ENCODE peak calls at places on chromosomes 4 and X, in five cellular contexts. K, R, C, G and J are unnamed samples.

GRCh38 chr4:183436417-183436816 is 8.0 kb upstream of the CDKN2AIP start:
- DNase-seq in K (no peak), C (no peak), G (no peak), R (no peak), J (no peak)

GRCh38 chrX:79557212-79557611 is 190.1 kb upstream of the ITM2A start:
- DNase-seq in R (no peak), C (no peak), G (no peak), K (no peak), J (no peak)

GRCh38 chrX:53595266-53595810 is 91.2 kb downstream of the HUWE1 start:
- DNase-seq in K (no peak), G (no peak), R (no peak), C (no peak), J (no peak)

GRCh38 chrX:66675541-66675940 is 36.7 kb upstream of the EDA2R start:
- DNase-seq in R (no peak), C (no peak), K (no peak), G (no peak), J (no peak)

GRCh38 chr4:172007889-172008288 is 194.7 kb downstream of the GALNTL6 start:
- DNase-seq in G (no peak), K (no peak), C (no peak), R (no peak), J (no peak)

GRCh38 chr4:124177647-124178425 is 534.7 kb downstream of the ANKRD50 start:
- DNase-seq in C (no peak), G (no peak), K (no peak), R (no peak), J (no peak)

GRCh38 chr4:16537926-16538325 is 311.7 kb upstream of the TAPT1 start:
- DNase-seq in K (no peak), G (no peak), R (no peak), C (no peak), J (no peak)

GRCh38 chr4:22707390-22707789 is 14.7 kb downstream of the GBA3 start:
- DNase-seq in R (no peak), G (no peak), K (no peak), C (no peak), J (no peak)

GRCh38 chrX:107123750-107124149 is 5.1 kb upstream of the RBM41 start:
- DNase-seq in G (no peak), C (no peak), K (no peak), R (no peak), J (no peak)

GRCh38 chrX:153926594-153926862 is 464 bp upstream of the ARHGAP4 start:
- DNase-seq in G (no peak), R (peak), K (no peak), C (no peak), J (no peak)

GRCh38 chrX:153925387-153925738 is 701 bp downstream of the ARHGAP4 start:
- DNase-seq in G (peak), R (no peak), C (no peak), K (no peak), J (no peak)

GRCh38 chrX:153926863-153927685 is 1.0 kb upstream of the ARHGAP4 start:
- DNase-seq in R (no peak), G (peak), C (no peak), K (peak), J (peak)

GRCh38 chrX:153927686-153927935 is 1.5 kb upstream of the ARHGAP4 start:
- DNase-seq in G (no peak), K (no peak), C (no peak), R (no peak), J (no peak)

GRCh38 chrX:153925739-153926593 is at the start of gene ARHGAP4:
- DNase-seq in C (no peak), R (peak), K (no peak), G (no peak), J (no peak)
- TF ChIP-seq POLR2A in C (peak), R (peak), K (no peak), G (peak), J (peak)

GRCh38 chr4:119037709-119038463 is 97.7 kb upstream of the MYOZ2 start:
- DNase-seq in C (no peak), K (no peak), G (peak), R (no peak), J (no peak)

GRCh38 chr4:119031218-119031617 is 104.4 kb upstream of the MYOZ2 start:
- DNase-seq in K (no peak), C (no peak), G (no peak), R (no peak), J (no peak)

GRCh38 chr4:119035941-119036737 is 99.5 kb upstream of the MYOZ2 start:
- DNase-seq in K (no peak), G (no peak), C (no peak), R (no peak), J (no peak)

GRCh38 chr4:119032921-119033685 is 102.5 kb upstream of the MYOZ2 start:
- DNase-seq in C (no peak), K (no peak), G (no peak), R (no peak), J (no peak)

DNA sequence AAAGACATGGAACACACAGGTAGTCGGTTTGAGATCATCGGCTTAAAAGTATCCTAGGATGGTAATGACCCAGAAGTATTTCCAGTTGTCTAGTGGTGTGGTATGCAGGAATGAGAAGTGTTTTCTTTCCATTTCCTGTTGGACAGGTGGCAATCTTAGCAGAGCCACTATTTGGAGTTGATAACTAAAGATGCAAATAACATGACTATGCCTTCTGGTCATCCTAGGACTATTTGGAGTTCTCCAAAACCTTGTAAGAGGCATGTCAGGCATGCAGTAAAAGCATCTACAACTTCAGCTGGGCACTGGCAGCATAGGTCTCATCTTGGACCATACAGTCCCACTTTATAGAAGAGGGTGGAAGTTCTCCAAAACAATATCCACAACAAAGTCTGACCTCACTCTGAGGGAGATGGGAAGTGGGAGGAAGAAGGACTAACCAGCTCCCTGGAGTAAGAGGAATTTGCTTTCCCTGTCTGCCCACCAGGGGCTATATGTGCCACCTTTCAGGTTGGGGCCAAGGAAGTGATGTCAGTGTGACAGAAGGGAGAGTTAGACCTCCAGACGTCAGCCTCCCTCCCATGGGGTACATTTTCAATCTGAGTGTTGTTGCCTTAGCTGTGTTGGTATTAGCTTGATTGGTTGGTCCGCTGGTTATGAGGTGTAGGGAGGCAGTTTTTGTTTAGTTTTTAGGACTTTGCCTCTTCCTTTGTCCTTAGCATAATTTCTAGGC is 101.2 kb upstream of the MYOZ2 start:
- DNase-seq in R (no peak), K (no peak), G (no peak), C (no peak), J (no peak)
- TF ChIP-seq TAF1 in R (no peak), K (no peak), G (no peak), C (no peak), J (no peak)

GRCh38 chrX:11537141-11537540 is 128.6 kb downstream of the ARHGAP6 start:
- DNase-seq in C (no peak), R (no peak), K (no peak), G (no peak), J (no peak)
- TF ChIP-seq POLR2AphosphoS5 in C (no peak), R (no peak), K (no peak), G (no peak), J (no peak)

GRCh38 chr4:2258091-2259035 is 3.5 kb downstream of the MXD4 start:
- DNase-seq in G (no peak), R (no peak), C (no peak), K (no peak), J (peak)
- TF ChIP-seq POLR2A in G (peak), R (no peak), C (no peak), K (no peak), J (no peak)

GRCh38 chrX:1291110-1291740 is 22.6 kb downstream of the CSF2RA start:
- DNase-seq in C (no peak), G (no peak), R (no peak), K (no peak), J (no peak)
- TF ChIP-seq TAF1 in C (no peak), G (no peak), R (no peak), K (no peak), J (no peak)

DNA sequence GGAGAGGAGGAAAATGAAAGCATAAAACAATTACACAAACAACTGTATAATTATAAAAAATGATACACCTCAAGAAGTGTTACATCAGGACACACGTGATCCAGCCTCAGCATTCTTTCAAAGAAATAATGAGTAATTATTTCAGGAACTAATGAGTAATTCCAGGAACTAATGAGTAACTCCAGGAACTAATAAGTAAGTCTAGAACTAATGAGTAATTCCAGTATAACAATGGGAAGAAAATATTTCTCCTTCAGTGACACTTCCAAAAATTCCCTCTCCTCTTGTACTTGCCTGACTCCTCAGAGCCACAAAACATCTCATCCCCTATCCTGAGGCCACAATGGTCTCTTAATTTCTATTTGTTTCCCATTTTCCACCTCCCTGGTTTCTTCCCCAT is 63.5 kb upstream of the COL25A1 start:
- DNase-seq in R (no peak), K (no peak), G (no peak), C (no peak), J (no peak)
- TF ChIP-seq POLR2AphosphoS5 in R (no peak), K (no peak), G (no peak), C (no peak), J (no peak)

GRCh38 chr4:1716065-1716945 is 4.2 kb upstream of the SLBP start:
- DNase-seq in G (no peak), R (no peak), K (no peak), C (no peak), J (no peak)

GRCh38 chr4:1714303-1715001 is 2.3 kb upstream of the SLBP start:
- DNase-seq in R (no peak), G (no peak), K (no peak), C (no peak), J (no peak)

GRCh38 chr4:1717129-1718094 is 3.7 kb downstream of the TMEM129 start:
- DNase-seq in C (no peak), G (no peak), K (no peak), R (no peak), J (no peak)

GRCh38 chr4:1713003-1713397 is 881 bp upstream of the SLBP start:
- DNase-seq in R (no peak), C (no peak), K (no peak), G (no peak), J (no peak)

GRCh38 chr4:1715002-1715761 is 3.1 kb upstream of the SLBP start:
- DNase-seq in C (no peak), K (no peak), G (no peak), R (no peak), J (no peak)
- TF ChIP-seq POLR2A in C (peak), K (no peak), G (no peak), R (no peak), J (peak)